ENCODE peak calls at places on chromosomes 2 and 18, in seven cellular contexts. L, P, N, R, Q, U and O are unnamed samples.

GRCh38 chr2:226447338-226447885 is 352.2 kb downstream of the IRS1 start:
- DNase-seq in L (peak), P (no peak), N (no peak), Q (no peak), R (no peak), U (no peak), O (no peak)

GRCh38 chr18:70636991-70637390 is 348.1 kb downstream of the SOCS6 start:
- DNase-seq in P (no peak), L (no peak), R (no peak), N (no peak), U (no peak), Q (no peak), O (no peak)

GRCh38 chr2:128282246-128282975 is 36.3 kb downstream of the HS6ST1 start:
- DNase-seq in P (no peak), Q (peak), L (no peak), R (no peak), N (no peak), U (no peak), O (peak)

GRCh38 chr2:237092920-237093781 is 7.5 kb downstream of the COPS8 start:
- DNase-seq in Q (no peak), U (no peak), L (peak), P (no peak), R (peak), N (no peak), O (no peak)

GRCh38 chr2:191710411-191710900 is 32.5 kb downstream of the NABP1 start:
- DNase-seq in L (peak), R (peak), N (no peak), Q (no peak), P (no peak), U (no peak), O (no peak)

GRCh38 chr2:209661286-209661685 is 110.3 kb upstream of the UNC80 start:
- DNase-seq in N (no peak), R (no peak), L (no peak), Q (no peak), P (no peak), U (no peak), O (no peak)

GRCh38 chr18:26091047-26091630 is 726 bp upstream of the SS18 start:
- DNase-seq in N (no peak), P (no peak), L (no peak), R (no peak), Q (no peak), U (no peak), O (no peak)

GRCh38 chr2:11024010-11024615 is 112.4 kb downstream of the KCNF1 start:
- DNase-seq in L (no peak), N (no peak), Q (peak), P (no peak), U (no peak), R (peak), O (no peak)

GRCh38 chr2:25204190-25204838 is 35.9 kb upstream of the POMC start:
- DNase-seq in L (no peak), Q (no peak), U (peak), R (no peak), N (peak), P (no peak), O (no peak)

GRCh38 chr2:210531482-210531881 is 24.9 kb upstream of the CPS1 start:
- DNase-seq in Q (no peak), R (no peak), P (no peak), N (no peak), U (no peak), L (no peak), O (no peak)

GRCh38 chr18:2538844-2539243 is 32.5 kb downstream of the METTL4 start:
- DNase-seq in Q (no peak), L (no peak), N (no peak), P (no peak), R (peak), U (no peak), O (no peak)

GRCh38 chr2:129877795-129878775 is 101.4 kb upstream of the RAB6C start:
- DNase-seq in R (peak), P (no peak), N (no peak), Q (peak), U (no peak), L (peak), O (no peak)

GRCh38 chr2:109558076-109558882 is 55.5 kb downstream of the SEPTIN10 start:
- DNase-seq in U (no peak), R (peak), P (peak), L (peak), Q (no peak), N (no peak), O (no peak)

GRCh38 chr2:15991231-15991630 is 50.9 kb downstream of the MYCN start:
- DNase-seq in Q (no peak), R (no peak), P (no peak), N (no peak), L (no peak), U (no peak), O (no peak)

GRCh38 chr2:162266468-162266754 is 23.2 kb upstream of the FAP start:
- DNase-seq in Q (no peak), L (no peak), N (no peak), U (no peak), P (no peak), R (no peak), O (no peak)

GRCh38 chr2:105409717-105410116 is 10.9 kb upstream of the FHL2 start:
- DNase-seq in N (no peak), P (no peak), Q (no peak), U (no peak), R (peak), L (peak), O (no peak)

GRCh38 chr2:55460562-55460961 is 40.9 kb upstream of the CCDC88A start:
- DNase-seq in U (no peak), L (peak), P (no peak), Q (no peak), N (no peak), R (peak), O (no peak)

GRCh38 chr2:174344716-174345472 is 10.1 kb downstream of the SP9 start:
- DNase-seq in R (peak), L (peak), Q (no peak), U (no peak), P (no peak), N (no peak), O (no peak)

GRCh38 chr18:23779696-23780303 is 90.5 kb downstream of the LAMA3 start:
- DNase-seq in L (peak), P (no peak), Q (no peak), N (no peak), R (peak), U (no peak), O (no peak)

GRCh38 chr18:57728941-57729511 is 74.1 kb downstream of the ATP8B1 start:
- DNase-seq in R (no peak), U (no peak), Q (no peak), N (no peak), L (peak), P (peak), O (no peak)

GRCh38 chr18:48053881-48054586 is 123.6 kb upstream of the SMAD2 start:
- DNase-seq in R (no peak), L (no peak), U (no peak), Q (peak), N (no peak), P (no peak), O (no peak)

GRCh38 chr2:23615216-23616020 is 230.4 kb downstream of the KLHL29 start:
- DNase-seq in L (no peak), P (no peak), R (no peak), U (no peak), N (no peak), Q (no peak), O (peak)

DNA sequence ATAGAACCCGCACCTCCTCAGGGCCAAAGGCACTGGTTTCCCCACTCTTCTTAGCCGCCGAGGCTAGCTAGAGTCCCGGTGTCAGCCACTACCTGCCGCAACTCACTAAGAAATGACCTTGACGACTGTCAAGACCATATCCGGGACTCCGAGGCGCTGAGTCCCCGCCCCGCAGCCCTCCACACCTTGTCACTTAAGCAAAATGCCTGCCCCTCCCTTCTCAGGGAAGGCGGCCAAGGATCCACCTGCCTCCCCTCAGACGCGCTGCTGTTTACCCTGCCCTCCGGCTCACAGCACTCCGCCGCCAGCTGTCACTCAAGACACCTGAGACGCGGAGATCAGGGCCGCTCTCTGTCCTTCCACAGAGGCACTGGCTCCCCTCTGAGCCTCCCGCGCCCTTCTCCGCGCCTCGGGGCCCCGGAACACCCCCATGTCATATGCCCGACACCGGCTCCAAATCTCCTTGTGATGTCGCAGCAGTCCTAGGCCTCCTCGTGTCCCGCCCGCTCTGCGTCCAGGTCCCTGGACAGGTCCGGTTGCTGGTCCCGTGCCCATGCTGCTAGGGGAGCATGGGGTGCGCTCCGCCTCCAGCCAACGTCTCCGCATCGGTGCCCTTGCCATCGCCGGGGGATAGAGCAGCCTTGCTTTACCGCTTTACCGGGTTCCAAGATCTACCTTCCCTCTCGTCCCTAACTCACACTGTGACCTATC is 32.5 kb upstream of the REG3G start:
- DNase-seq in U (no peak), L (no peak), Q (peak), N (no peak), R (no peak), P (no peak), O (no peak)
- TF ChIP-seq CTCF in U (no peak), L (no peak), Q (no peak), N (no peak), R (no peak), P (no peak), O (peak)

GRCh38 chr2:108029912-108030311 is 43.6 kb downstream of the SLC5A7 start:
- DNase-seq in L (no peak), R (no peak), P (no peak), Q (no peak), U (no peak), N (no peak), O (no peak)

GRCh38 chr2:108031471-108031941 is 45.2 kb downstream of the SLC5A7 start:
- DNase-seq in P (no peak), Q (no peak), N (no peak), R (no peak), U (no peak), L (no peak), O (no peak)

DNA sequence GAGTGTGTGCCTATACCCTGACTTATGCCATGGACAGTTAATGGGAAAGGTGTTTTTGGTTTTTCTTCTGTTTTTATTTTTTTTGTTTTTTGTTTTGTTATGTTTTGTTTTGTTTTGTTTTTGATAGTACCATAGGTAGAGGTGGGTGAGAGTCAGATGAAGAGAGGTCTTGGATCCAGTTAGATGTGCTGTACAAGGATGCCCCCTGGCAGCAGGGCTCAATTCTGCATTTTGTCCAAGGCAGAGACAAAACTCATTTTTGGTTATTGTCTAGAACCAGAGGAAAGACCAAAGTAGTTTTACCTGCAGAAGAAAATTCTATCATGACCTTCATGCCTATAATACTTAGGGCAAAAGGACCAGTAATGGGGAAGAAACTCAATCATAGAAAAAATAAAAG is 48.5 kb downstream of the SLC5A7 start:
- DNase-seq in U (no peak), Q (no peak), R (no peak), N (no peak), L (no peak), P (no peak), O (no peak)
- TF ChIP-seq CTCF in U (peak), Q (no peak), R (no peak), N (no peak), L (no peak), P (no peak), O (peak)

GRCh38 chr18:62455222-62455621 is 67.6 kb upstream of the ZCCHC2 start:
- DNase-seq in N (no peak), R (no peak), Q (no peak), U (no peak), L (no peak), P (no peak), O (no peak)

GRCh38 chr18:62458346-62458745 is 64.5 kb upstream of the ZCCHC2 start:
- DNase-seq in U (no peak), L (no peak), Q (no peak), R (no peak), N (no peak), P (no peak), O (no peak)

GRCh38 chr18:62458868-62459716 is 63.7 kb upstream of the ZCCHC2 start:
- DNase-seq in Q (no peak), R (no peak), P (no peak), L (no peak), N (no peak), U (no peak), O (no peak)

GRCh38 chr18:62460851-62461300 is 61.9 kb upstream of the ZCCHC2 start:
- DNase-seq in N (no peak), P (no peak), R (peak), U (no peak), Q (no peak), L (no peak), O (no peak)

GRCh38 chr18:62457830-62458229 is 65.0 kb upstream of the ZCCHC2 start:
- DNase-seq in L (no peak), U (no peak), N (no peak), R (no peak), Q (no peak), P (no peak), O (no peak)
- TF ChIP-seq CTCF in L (no peak), U (no peak), N (no peak), R (no peak), Q (no peak), P (no peak), O (no peak)

GRCh38 chr2:235970204-235971040 is 197.8 kb downstream of the GBX2 start:
- DNase-seq in N (no peak), L (no peak), U (no peak), P (no peak), Q (no peak), R (no peak), O (no peak)
- TF ChIP-seq CTCF in N (no peak), L (no peak), U (no peak), P (no peak), Q (no peak), R (no peak), O (no peak)

GRCh38 chr18:11908182-11909080 is at the start of gene MPPE1:
- DNase-seq in P (peak), R (peak), N (peak), U (peak), L (peak), Q (peak), O (peak)
- TF ChIP-seq CTCF in P (no peak), R (no peak), N (no peak), U (no peak), L (no peak), Q (no peak), O (peak)

DNA sequence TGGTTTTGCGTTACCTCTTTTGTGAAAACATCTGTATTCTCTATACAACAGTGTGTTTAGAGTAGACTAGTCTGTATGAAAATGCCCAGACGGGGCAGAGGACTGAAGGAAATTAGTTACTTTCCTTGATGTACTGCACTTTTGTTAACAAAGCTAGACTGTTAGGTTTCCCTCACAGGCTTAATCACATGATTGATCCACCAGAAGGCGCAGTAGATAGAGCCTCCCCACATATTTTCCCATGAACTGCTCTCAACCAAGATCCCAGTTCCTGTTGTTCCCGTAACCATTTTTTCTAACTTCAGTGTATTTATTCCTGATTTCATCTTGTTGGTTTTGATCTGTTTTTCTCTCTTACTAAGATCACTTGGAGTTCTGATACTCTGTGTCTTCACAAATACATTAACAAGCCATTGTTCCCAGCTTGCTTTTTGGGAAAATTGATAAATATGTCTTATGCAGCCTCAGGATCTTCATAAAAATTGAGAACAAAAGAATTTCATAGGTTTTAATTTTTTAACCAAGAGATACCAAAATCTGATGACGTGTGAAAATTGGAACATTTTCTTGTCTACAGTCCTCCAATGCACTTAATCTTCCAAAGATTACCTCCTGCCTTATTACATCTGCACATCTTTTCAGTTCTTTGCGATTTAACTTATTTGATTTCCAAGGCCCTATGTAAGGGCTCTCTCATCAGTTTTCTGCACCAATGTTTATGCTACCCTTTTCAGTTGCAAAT is 2.9 kb downstream of the MRPL35 start:
- DNase-seq in L (no peak), N (no peak), R (peak), U (no peak), P (no peak), Q (no peak), O (no peak)
- TF ChIP-seq CTCF in L (no peak), N (no peak), R (no peak), U (no peak), P (no peak), Q (no peak), O (peak)

DNA sequence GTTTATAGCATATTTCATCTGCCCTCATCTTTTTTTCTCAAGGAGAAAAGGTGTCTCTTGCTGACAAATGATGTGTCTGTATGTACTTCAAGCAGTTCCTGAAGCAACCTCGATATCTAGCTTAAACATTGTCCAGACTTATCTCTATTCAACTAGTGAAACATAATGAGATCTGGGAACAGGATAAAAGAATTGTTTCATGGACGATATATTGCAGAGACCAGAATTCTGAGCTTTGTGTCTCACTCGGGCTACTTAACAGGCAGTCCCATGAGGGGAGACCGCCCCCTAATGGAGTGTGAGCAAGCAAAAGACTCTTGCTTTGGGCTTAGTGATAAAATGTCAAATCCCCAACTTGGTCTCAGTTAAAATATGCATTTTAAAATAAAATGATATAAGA is 929.2 kb upstream of the SOX11 start:
- DNase-seq in L (no peak), N (no peak), U (no peak), Q (no peak), R (no peak), P (no peak), O (no peak)
- TF ChIP-seq CTCF in L (no peak), N (no peak), U (no peak), Q (no peak), R (no peak), P (no peak), O (peak)

DNA sequence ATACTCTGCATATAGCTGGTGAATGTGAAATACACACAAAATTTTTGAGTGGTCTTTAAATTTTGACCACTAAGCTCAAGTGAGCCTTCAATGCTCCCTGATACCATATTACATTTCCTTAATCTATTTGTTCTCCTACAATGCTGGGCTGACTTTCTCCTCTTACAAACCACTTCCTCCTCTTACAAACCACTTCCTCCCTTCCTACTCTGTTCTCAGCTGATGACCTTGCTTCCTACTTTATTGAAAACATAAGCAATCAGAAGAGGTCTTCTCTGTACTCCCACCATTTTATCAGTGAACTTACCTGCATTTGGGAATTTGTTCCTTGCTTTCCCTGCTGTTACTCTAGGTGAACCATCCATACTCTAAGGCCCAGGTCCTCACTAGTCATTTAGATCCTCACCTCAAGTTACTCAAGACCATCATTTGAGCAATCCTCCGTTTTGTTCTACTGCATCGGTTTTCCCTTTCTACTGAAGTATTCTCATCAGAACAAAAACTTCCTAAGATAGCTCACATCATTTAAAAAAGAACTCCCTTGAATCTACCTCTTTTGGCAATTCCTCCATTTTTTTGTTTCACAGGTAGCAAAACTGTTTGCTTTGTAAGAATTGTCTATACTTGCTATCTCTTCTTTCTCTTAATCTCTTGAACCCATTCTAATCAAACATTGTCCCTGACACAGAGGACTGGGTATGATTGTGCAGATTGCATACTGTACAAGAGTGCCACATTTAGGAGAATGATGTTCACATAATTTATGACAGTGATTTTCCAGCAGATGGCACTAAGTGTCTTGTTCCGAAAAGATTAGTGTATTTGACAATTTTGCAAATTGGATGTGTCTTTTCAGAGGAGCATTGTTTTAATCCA is 96.5 kb downstream of the EPB41L5 start:
- DNase-seq in R (peak), L (peak), Q (no peak), U (peak), N (no peak), P (no peak), O (no peak)
- TF ChIP-seq CTCF in R (peak), L (peak), Q (no peak), U (peak), N (peak), P (no peak), O (peak)